ENCODE peak calls at places on chromosome 22, in six cellular contexts. E is GM23338, W is heart right ventricle, K is esophagus squamous epithelium, M is uterus, G is mammary epithelial cell. N is an unnamed sample.

GRCh38 chr22:42969348-42969975 is 45.5 kb downstream of the PACSIN2 start:
- DNase-seq in G (peak), M (no peak), K (no peak), W (no peak), E (no peak), N (no peak)

GRCh38 chr22:44219101-44219870 is 38.6 kb downstream of the PARVG start:
- DNase-seq in W (no peak), K (no peak), M (no peak), G (no peak), E (no peak), N (no peak)

GRCh38 chr22:35678836-35679235 is 30.6 kb downstream of the APOL6 start:
- DNase-seq in M (no peak), E (no peak), K (no peak), G (peak), W (no peak), N (no peak)

GRCh38 chr22:42281284-42281683 is 10.8 kb upstream of the TCF20 start:
- DNase-seq in E (no peak), W (no peak), M (no peak), G (no peak), K (no peak), N (no peak)

GRCh38 chr22:39898997-39899396 is 1.9 kb upstream of the GRAP2 start:
- DNase-seq in G (no peak), K (no peak), E (no peak), W (no peak), M (no peak), N (no peak)

GRCh38 chr22:44828193-44828592 is 75.8 kb downstream of the ARHGAP8 start:
- DNase-seq in K (no peak), W (no peak), G (no peak), M (no peak), E (peak), N (no peak)

GRCh38 chr22:43743131-43743530 is 69.0 kb downstream of the EFCAB6 start:
- DNase-seq in M (no peak), W (no peak), G (no peak), E (peak), K (no peak), N (no peak)

GRCh38 chr22:23306438-23306921 is 126.2 kb downstream of the BCR start:
- DNase-seq in G (peak), E (no peak), M (peak), K (no peak), W (peak), N (no peak)

GRCh38 chr22:39297490-39298193 is 21.8 kb downstream of the RPL3 start:
- DNase-seq in M (no peak), K (no peak), W (no peak), G (no peak), E (peak), N (peak)

GRCh38 chr22:40758390-40758789 is 60.8 kb downstream of the SLC25A17 start:
- DNase-seq in K (no peak), M (no peak), G (peak), E (no peak), W (no peak), N (no peak)

GRCh38 chr22:40025856-40026255 is 31.1 kb downstream of the FAM83F start:
- DNase-seq in K (no peak), G (no peak), M (no peak), W (no peak), E (no peak), N (no peak)

GRCh38 chr22:31626427-31627150 is 35.4 kb downstream of the PISD start:
- DNase-seq in K (no peak), G (no peak), E (no peak), W (no peak), M (no peak), N (peak)
- H3K4me3 ChIP-seq in K (no peak), G (no peak), E (peak), W (no peak), M (no peak), N (no peak)

DNA sequence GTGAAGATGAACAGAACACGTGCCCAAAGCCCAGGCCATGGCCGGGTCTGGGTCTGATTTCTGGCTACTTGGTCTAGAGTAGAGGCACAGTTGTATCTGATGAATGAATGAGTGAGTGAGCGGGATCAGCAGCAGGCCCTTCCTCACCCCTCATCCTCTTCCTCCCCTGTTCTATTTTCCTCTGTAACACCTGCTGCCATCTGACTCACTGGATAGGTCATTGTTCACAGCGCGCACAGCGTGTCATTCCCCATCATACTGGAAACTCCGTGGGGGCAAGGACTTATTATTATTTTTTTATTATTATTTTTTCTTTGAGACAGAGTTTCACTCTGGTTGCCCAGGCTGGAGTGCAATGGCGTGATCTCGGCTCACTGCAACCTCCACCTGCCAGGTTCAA is 13.9 kb downstream of the NCF4 start:
- DNase-seq in M (no peak), G (no peak), E (no peak), W (no peak), K (no peak), N (no peak)
- H3K27ac ChIP-seq in M (peak), G (peak), E (no peak), W (no peak), K (peak), N (peak)

GRCh38 chr22:25029181-25029580 is 76.7 kb downstream of the KIAA1671 start:
- DNase-seq in E (no peak), M (no peak), K (no peak), G (no peak), W (no peak), N (no peak)

GRCh38 chr22:25028841-25029141 is 76.3 kb downstream of the KIAA1671 start:
- DNase-seq in W (no peak), K (no peak), E (no peak), G (no peak), M (no peak), N (no peak)

GRCh38 chr22:25027552-25027951 is 75.0 kb downstream of the KIAA1671 start:
- DNase-seq in E (no peak), G (peak), K (no peak), M (no peak), W (no peak), N (no peak)

GRCh38 chr22:25027052-25027525 is 74.6 kb downstream of the KIAA1671 start:
- DNase-seq in W (no peak), K (no peak), M (no peak), E (no peak), G (no peak), N (no peak)

GRCh38 chr22:25027959-25028840 is 75.7 kb downstream of the KIAA1671 start:
- DNase-seq in E (peak), G (no peak), M (peak), K (no peak), W (peak), N (no peak)
- TF ChIP-seq CTCF in E (peak), G (peak), M (peak), K (no peak), W (peak), N (no peak)

DNA sequence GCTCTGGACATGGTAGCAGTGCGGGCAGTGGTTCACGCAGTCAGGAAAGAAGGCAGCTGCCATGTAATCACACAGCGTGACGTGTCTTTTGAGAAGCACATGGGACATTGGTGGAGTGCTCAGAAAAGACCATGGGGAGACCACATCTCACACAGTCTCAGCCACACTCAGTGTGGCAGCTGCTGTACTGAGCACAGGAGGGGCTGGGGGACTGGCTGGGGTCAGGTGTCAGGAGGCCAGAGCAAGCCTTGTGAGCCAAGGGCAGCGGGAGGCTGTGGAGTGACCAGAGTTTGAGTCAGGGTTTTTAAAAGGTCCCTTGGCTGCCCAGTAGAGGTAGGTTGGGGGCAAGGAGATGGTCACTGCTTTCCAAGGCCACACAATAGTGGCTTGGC is 18.5 kb downstream of the CLDN5 start:
- DNase-seq in G (no peak), M (no peak), W (no peak), E (no peak), K (no peak), N (no peak)
- H3K4me3 ChIP-seq in G (no peak), M (no peak), W (no peak), E (no peak), K (no peak), N (no peak)

GRCh38 chr22:19559324-19559811 is 35.2 kb upstream of the CLDN5 start:
- DNase-seq in W (no peak), K (no peak), E (peak), G (no peak), M (no peak), N (no peak)

GRCh38 chr22:19556963-19557545 is 32.8 kb upstream of the CLDN5 start:
- DNase-seq in M (no peak), W (no peak), K (no peak), G (no peak), E (no peak), N (no peak)

GRCh38 chr22:19554834-19555404 is 30.7 kb upstream of the CLDN5 start:
- DNase-seq in G (peak), E (peak), K (no peak), M (no peak), W (no peak), N (no peak)

GRCh38 chr22:19553201-19553600 is 29.0 kb upstream of the CLDN5 start:
- DNase-seq in G (no peak), W (no peak), K (no peak), E (no peak), M (no peak), N (no peak)

GRCh38 chr22:19555651-19556050 is 31.4 kb upstream of the CLDN5 start:
- DNase-seq in W (no peak), G (no peak), E (no peak), M (no peak), K (no peak), N (no peak)
- H3K27ac ChIP-seq in W (no peak), G (no peak), E (no peak), M (no peak), K (no peak), N (no peak)

GRCh38 chr22:19957445-19957844 is 15.8 kb upstream of the TXNRD2 start:
- DNase-seq in K (no peak), M (no peak), W (no peak), E (no peak), G (no peak), N (no peak)
- TF ChIP-seq CTCF in K (no peak), M (no peak), W (no peak), E (peak), G (no peak), N (no peak)

DNA sequence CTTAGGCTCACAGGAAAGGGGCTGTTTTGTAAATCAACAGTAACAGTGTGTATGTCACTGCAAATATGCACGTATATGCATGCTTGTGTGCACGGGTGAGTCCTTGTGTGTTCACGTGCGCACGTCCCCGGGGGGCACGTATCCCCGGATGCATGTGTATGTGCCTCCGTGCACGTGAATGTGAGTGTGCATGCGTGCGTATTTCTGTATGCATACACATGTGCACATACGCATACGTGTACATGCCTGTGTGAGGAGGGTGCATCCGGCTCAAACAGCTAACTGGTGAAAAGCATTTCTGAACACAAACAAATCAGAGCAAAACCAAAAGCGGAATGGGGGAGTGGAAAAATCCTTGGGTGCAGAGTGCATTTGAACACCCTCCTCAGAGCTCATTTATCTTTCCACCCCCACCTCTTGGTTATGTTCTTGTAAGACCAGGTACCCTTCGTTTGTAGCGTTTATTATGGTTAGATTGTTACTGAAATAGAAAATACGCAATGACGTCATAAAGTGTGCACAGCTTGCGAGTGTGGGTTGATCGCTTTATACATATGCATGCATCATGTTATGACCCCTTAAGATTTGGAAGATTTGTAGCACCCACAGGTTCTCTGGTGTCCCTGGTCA is 7.0 kb downstream of the ARSA start:
- DNase-seq in G (peak), W (peak), M (no peak), E (no peak), K (no peak), N (no peak)
- H3K4me3 ChIP-seq in G (peak), W (no peak), M (no peak), E (peak), K (peak), N (no peak)

GRCh38 chr22:46971141-46971775 is 208.8 kb downstream of the TBC1D22A start:
- DNase-seq in W (peak), K (no peak), M (no peak), G (no peak), E (no peak), N (peak)
- H3K27ac ChIP-seq in W (peak), K (peak), M (peak), G (no peak), E (no peak), N (peak)

DNA sequence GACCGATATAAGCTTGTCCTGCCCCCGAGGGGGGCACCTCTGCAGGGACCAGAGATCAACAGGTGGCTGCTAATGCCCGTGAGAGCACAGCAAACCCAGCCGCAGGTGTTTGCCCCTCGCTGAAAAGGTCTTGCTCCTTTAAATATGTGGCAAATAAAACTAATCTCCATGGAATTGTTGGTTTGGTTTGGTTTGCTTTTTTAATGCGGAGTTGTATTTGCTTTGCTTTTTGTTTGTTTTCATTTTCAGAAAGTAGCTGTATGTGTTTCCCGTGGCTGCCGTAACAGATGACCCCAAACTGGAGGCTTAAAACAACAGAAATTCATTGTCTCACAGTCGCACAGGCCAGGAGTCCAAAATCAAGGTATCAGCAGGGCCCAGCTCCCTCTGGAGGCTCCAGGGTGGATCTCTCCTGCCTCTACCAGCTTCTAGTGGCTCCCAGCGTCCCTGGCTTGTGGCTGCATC is 93.0 kb downstream of the CELSR1 start:
- DNase-seq in M (no peak), K (no peak), G (no peak), E (peak), W (no peak), N (no peak)
- TF ChIP-seq CTCF in M (no peak), K (no peak), G (no peak), E (no peak), W (no peak), N (no peak)

N was measured in body of pancreas.